ENCODE peak calls at places on chromosomes 4 and X, in four cellular contexts. K, E, Y and H are unnamed samples.

GRCh38 chr4:54089875-54090274 is 10.1 kb upstream of the GSX2 start:
- DNase-seq in Y (no peak), E (no peak), K (no peak), H (no peak)

GRCh38 chrX:119622356-119623232 is 16.4 kb upstream of the NKRF start:
- DNase-seq in E (no peak), K (peak; percentile 16), Y (peak; percentile 67), H (peak; percentile 56)

GRCh38 chrX:19616959-19617358 is 101.7 kb upstream of the MAP3K15 start:
- DNase-seq in Y (no peak), K (no peak), E (no peak), H (peak; percentile 8)

GRCh38 chrX:16445166-16445752 is 204.7 kb upstream of the S100G start:
- DNase-seq in K (no peak), Y (peak; percentile 37), E (peak; percentile 20), H (peak; percentile 51)

GRCh38 chr4:25787891-25788331 is 74.9 kb downstream of the SEL1L3 start:
- DNase-seq in K (no peak), E (no peak), Y (no peak), H (no peak)

GRCh38 chr4:104677122-104677521 is 182.4 kb upstream of the CXXC4 start:
- DNase-seq in K (no peak), Y (no peak), E (no peak), H (no peak)

GRCh38 chr4:136637071-136637777 is 895.1 kb downstream of the PCDH18 start:
- DNase-seq in E (no peak), K (no peak), Y (peak; percentile 6), H (peak; percentile 51)

GRCh38 chr4:37757705-37758104 is 68.8 kb upstream of the PGM2 start:
- DNase-seq in K (no peak), Y (no peak), E (peak; percentile 65), H (no peak)

GRCh38 chrX:69055193-69055592 is 110.1 kb downstream of the PJA1 start:
- DNase-seq in K (no peak), E (no peak), Y (no peak), H (no peak)

GRCh38 chr4:152321923-152322322 is 214.0 kb downstream of the FBXW7 start:
- DNase-seq in K (no peak), Y (no peak), E (no peak), H (no peak)

GRCh38 chr4:26061248-26061986 is 147.4 kb downstream of the SMIM20 start:
- DNase-seq in E (peak; percentile 32), K (no peak), Y (peak; percentile 69), H (peak; percentile 79)

GRCh38 chr4:148376151-148376550 is 66.1 kb downstream of the NR3C2 start:
- DNase-seq in E (peak; percentile 62), Y (peak; percentile 5), K (no peak), H (peak; percentile 65)

GRCh38 chr4:148373093-148373492 is 69.1 kb downstream of the NR3C2 start:
- DNase-seq in E (no peak), Y (no peak), K (no peak), H (no peak)

GRCh38 chr4:148369919-148370318 is 72.3 kb downstream of the NR3C2 start:
- DNase-seq in E (no peak), Y (no peak), K (no peak), H (no peak)

GRCh38 chr4:148375581-148375980 is 66.6 kb downstream of the NR3C2 start:
- DNase-seq in E (no peak), Y (no peak), K (no peak), H (no peak)
- H3K4me3 ChIP-seq in E (no peak overlapping the region), Y (no peak overlapping the region), K (peak overlapping the region; percentile 41), H (no peak overlapping the region)

GRCh38 chr4:103207673-103208072 is 9.5 kb upstream of the CENPE start:
- DNase-seq in K (no peak), Y (no peak), E (peak; percentile 18), H (no peak)
- TF ChIP-seq CTCF in K (no peak), Y (no peak), E (peak; percentile 28), H (no peak)

GRCh38 chrX:47560831-47561652 is at the start of gene ARAF:
- DNase-seq in E (peak; percentile 98), K (peak; percentile 92), Y (peak; percentile 99), H (peak; percentile 99)
- H3K4me3 ChIP-seq in E (peak within 1 kb of the TSS; percentile 76), K (peak within 1 kb of the TSS; percentile 68), Y (peak within 1 kb of the TSS; percentile 77), H (peak within 1 kb of the TSS; percentile 76)

GRCh38 chr4:149896428-149896827 is 80.8 kb upstream of the IQCM start:
- DNase-seq in Y (peak; percentile 42), E (peak; percentile 18), K (no peak), H (peak; percentile 65)
- TF ChIP-seq CTCF in Y (peak; percentile 63), E (peak; percentile 81), K (peak; percentile 39), H (peak; percentile 78)

GRCh38 chrX:71911023-71911730 is 532 bp downstream of the NHSL2 start:
- DNase-seq in E (no peak), Y (no peak), K (peak; percentile 15), H (no peak)

GRCh38 chrX:71911731-71912050 is 1.0 kb downstream of the NHSL2 start:
- DNase-seq in Y (no peak), K (no peak), E (no peak), H (no peak)

GRCh38 chrX:71908387-71908786 is 2.3 kb upstream of the NHSL2 start:
- DNase-seq in E (no peak), Y (no peak), K (no peak), H (no peak)

GRCh38 chrX:71910526-71911022 is at the start of gene NHSL2:
- DNase-seq in K (peak; percentile 34), E (no peak), Y (no peak), H (no peak)

DNA sequence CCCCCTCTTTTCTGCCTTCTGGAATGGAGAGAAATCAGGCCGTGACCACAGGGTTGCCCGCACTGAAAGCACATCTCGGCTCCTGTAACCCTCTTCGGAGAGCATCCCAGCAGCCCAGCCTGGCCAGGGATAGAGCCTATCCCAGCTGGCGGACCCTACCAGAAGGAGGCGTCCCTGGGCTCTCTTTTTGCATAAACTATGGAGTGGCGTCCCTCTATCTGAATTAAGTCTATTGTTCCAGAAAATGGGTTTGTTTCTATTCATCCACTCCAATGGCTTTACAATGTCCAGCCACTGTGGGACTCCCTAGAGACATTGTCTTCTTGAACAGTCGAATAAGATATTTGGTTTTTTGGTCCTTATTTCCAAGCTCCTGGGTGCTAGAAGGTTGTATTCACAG is 689 bp upstream of the NHSL2 start:
- DNase-seq in K (peak; percentile 12), E (no peak), Y (no peak), H (peak; percentile 25)
- H3K4me3 ChIP-seq in K (peak overlapping the region; percentile 46), E (no peak overlapping the region), Y (peak overlapping the region; percentile 43), H (peak overlapping the region; percentile 48)

GRCh38 chr4:100369871-100370270 is 148.0 kb downstream of the EMCN start:
- DNase-seq in K (no peak), Y (no peak), E (no peak), H (no peak)

GRCh38 chr4:100367451-100367850 is 150.4 kb downstream of the EMCN start:
- DNase-seq in Y (peak; percentile 58), E (no peak), K (no peak), H (peak; percentile 94)

DNA sequence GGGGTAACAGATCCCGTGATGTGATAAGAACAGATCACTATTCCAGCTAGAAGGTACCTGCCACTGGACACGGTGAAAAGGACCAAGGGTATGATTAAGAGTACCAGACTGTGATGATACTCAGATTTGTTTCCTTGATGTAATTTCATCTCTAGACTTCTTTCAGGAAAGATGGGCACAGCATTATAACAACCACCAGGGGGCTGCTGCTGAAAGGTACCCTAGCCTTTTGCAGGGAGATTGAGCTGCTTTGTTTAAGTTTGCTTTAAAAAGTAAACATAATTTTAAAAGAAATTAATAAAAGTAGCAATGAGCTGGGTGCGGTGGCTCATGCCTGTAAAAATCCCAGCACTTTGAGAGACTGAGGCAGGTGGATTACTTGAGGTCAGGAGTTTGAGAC is 145.4 kb downstream of the EMCN start:
- DNase-seq in E (no peak), Y (peak; percentile 11), K (no peak), H (peak; percentile 58)
- TF ChIP-seq CTCF in E (peak; percentile 48), Y (peak; percentile 71), K (peak; percentile 31), H (peak; percentile 81)

DNA sequence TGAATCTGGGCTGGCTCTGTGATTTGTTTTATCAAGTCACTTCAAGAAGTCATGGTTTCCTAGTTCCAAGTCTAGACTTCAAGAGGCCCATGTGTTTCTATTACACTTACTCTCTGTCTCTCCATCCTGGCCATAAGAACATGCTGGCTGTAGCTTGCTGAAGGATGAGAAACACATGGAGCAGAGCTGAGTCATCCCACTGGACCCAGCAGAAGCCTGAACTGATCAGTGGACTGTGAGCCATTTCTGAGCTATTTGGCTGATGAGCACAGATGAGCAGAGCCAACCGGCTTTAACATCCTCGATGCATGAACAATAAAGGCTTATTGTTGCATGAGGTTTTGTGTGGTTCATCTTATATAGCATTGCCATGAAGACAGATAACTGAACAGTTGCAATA is 290.6 kb upstream of the BOD1L1 start:
- DNase-seq in Y (peak; percentile 91), K (no peak), E (peak; percentile 97), H (peak; percentile 97)
- H3K4me3 ChIP-seq in Y (no peak overlapping the region), K (no peak overlapping the region), E (no peak overlapping the region), H (no peak overlapping the region)